ENCODE peak calls at places on chromosomes 4 and X, in nine cellular contexts. C is GM23338, O is stomach, Y is HCT116, D is breast epithelium, P is suprapubic skin, W is HL-60, L is sigmoid colon, J is transverse colon. S is an unnamed sample.

GRCh38 chr4:38983756-38984647 is 48.2 kb downstream of the TMEM156 start:
- DNase-seq in W (no peak), J (no peak), L (no peak), Y (no peak), C (no peak), D (no peak), O (no peak), P (no peak), S (no peak)

GRCh38 chrX:132957211-132958085 is 981 bp downstream of the HS6ST2 start:
- DNase-seq in J (peak), O (no peak), L (no peak), Y (no peak), D (no peak), P (no peak), C (peak), W (no peak), S (no peak)

GRCh38 chr4:21778702-21779101 is 169.9 kb downstream of the KCNIP4 start:
- DNase-seq in C (no peak), L (no peak), D (no peak), O (no peak), J (no peak), Y (no peak), P (no peak), W (no peak), S (no peak)

GRCh38 chr4:58286335-58286734 is 1176.2 kb upstream of the IGFBP7 start:
- DNase-seq in P (no peak), W (no peak), Y (no peak), C (no peak), J (no peak), O (no peak), L (no peak), D (no peak), S (no peak)

GRCh38 chr4:37665347-37666009 is 20.7 kb downstream of the RELL1 start:
- DNase-seq in C (no peak), J (peak), D (no peak), Y (no peak), O (no peak), L (no peak), P (no peak), W (no peak), S (no peak)

GRCh38 chr4:17186916-17187315 is 288.5 kb upstream of the LDB2 start:
- DNase-seq in D (no peak), L (no peak), W (no peak), Y (no peak), C (peak), O (no peak), P (no peak), J (no peak), S (no peak)

GRCh38 chr4:157739237-157739636 is 433.6 kb downstream of the GASK1B start:
- DNase-seq in J (no peak), P (no peak), D (no peak), O (no peak), Y (no peak), W (no peak), C (no peak), L (no peak), S (no peak)

GRCh38 chrX:22300130-22300529 is 27.4 kb downstream of the CBLL2 start:
- DNase-seq in P (no peak), J (no peak), D (no peak), Y (peak), L (peak), O (no peak), W (no peak), C (no peak), S (no peak)

GRCh38 chr4:138062929-138063328 is 179.2 kb downstream of the SLC7A11 start:
- DNase-seq in W (no peak), D (no peak), P (no peak), C (peak), Y (no peak), L (no peak), J (no peak), O (no peak), S (no peak)

GRCh38 chr4:187687701-187688100 is 307.9 kb upstream of the ZFP42 start:
- DNase-seq in J (no peak), Y (no peak), D (no peak), O (no peak), C (no peak), P (no peak), L (no peak), W (no peak), S (no peak)

GRCh38 chr4:138540056-138540800 is 298.1 kb upstream of the SLC7A11 start:
- DNase-seq in O (no peak), D (no peak), J (no peak), L (no peak), Y (no peak), W (no peak), C (no peak), P (no peak), S (peak)

GRCh38 chrX:123909498-123909897 is 49.6 kb downstream of the XIAP start:
- DNase-seq in W (peak), P (no peak), Y (no peak), L (no peak), O (no peak), J (no peak), D (no peak), C (no peak), S (peak)

GRCh38 chrX:63363788-63364187 is 12.7 kb upstream of the SPIN4 start:
- DNase-seq in P (no peak), D (no peak), C (no peak), L (no peak), Y (no peak), O (no peak), W (no peak), J (no peak), S (no peak)

GRCh38 chrX:153411255-153411987 is at the start of gene ZFP92:
- DNase-seq in D (no peak), J (peak), C (peak), O (peak), Y (no peak), W (no peak), P (no peak), L (no peak), S (no peak)

GRCh38 chr4:988726-989721 is 2.2 kb downstream of the IDUA start:
- DNase-seq in O (no peak), P (no peak), W (no peak), L (no peak), C (no peak), D (no peak), J (no peak), Y (no peak), S (no peak)

GRCh38 chr4:140626982-140627381 is 58.2 kb upstream of the UCP1 start:
- DNase-seq in W (no peak), O (no peak), J (no peak), D (no peak), C (no peak), L (no peak), Y (no peak), P (no peak), S (no peak)

GRCh38 chr4:6128221-6128871 is 72.0 kb downstream of the JAKMIP1 start:
- DNase-seq in D (no peak), Y (no peak), C (no peak), W (no peak), O (no peak), P (no peak), L (peak), J (no peak), S (no peak)

GRCh38 chrX:153702350-153703035 is 14.8 kb downstream of the SLC6A8 start:
- DNase-seq in P (no peak), C (no peak), W (no peak), Y (no peak), L (no peak), O (no peak), J (no peak), D (no peak), S (no peak)

GRCh38 chrX:7055386-7056137 is 92.0 kb upstream of the STS start:
- DNase-seq in L (no peak), Y (no peak), O (peak), C (no peak), J (peak), D (no peak), W (no peak), P (no peak), S (no peak)

GRCh38 chrX:44474410-44474809 is 68.2 kb downstream of the FUNDC1 start:
- DNase-seq in O (no peak), C (no peak), P (no peak), Y (no peak), D (peak), L (no peak), W (no peak), J (no peak), S (no peak)

GRCh38 chrX:20067709-20068315 is 48.9 kb downstream of the MAP7D2 start:
- DNase-seq in D (peak), J (peak), Y (peak), L (peak), C (peak), W (peak), P (peak), O (peak), S (no peak)
- TF ChIP-seq POLR2AphosphoS5 in D (no peak), J (no peak), Y (no peak), L (peak), C (no peak), W (no peak), P (no peak), O (peak), S (no peak)

GRCh38 chrX:102712967-102713677 is 874 bp downstream of the GPRASP2 start:
- DNase-seq in L (peak), C (peak), W (no peak), P (no peak), Y (no peak), O (peak), D (peak), J (peak), S (no peak)
- H3K27ac ChIP-seq in L (peak), C (no peak), W (no peak), P (peak), Y (no peak), O (peak), D (peak), J (peak), S (no peak)

GRCh38 chr4:128636906-128637305 is 172.6 kb upstream of the JADE1 start:
- DNase-seq in C (peak), P (no peak), J (no peak), O (no peak), W (no peak), D (no peak), L (no peak), Y (no peak), S (no peak)

GRCh38 chr4:128639586-128640270 is 169.8 kb upstream of the JADE1 start:
- DNase-seq in L (no peak), D (no peak), J (no peak), Y (no peak), W (no peak), C (no peak), P (no peak), O (no peak), S (no peak)

GRCh38 chr4:128633067-128633466 is 176.4 kb upstream of the JADE1 start:
- DNase-seq in J (no peak), D (no peak), O (no peak), L (no peak), C (no peak), W (no peak), P (no peak), Y (no peak), S (no peak)

GRCh38 chr4:128635939-128636551 is 173.5 kb upstream of the JADE1 start:
- DNase-seq in L (no peak), J (no peak), P (no peak), C (no peak), D (no peak), W (no peak), Y (no peak), O (no peak), S (no peak)

GRCh38 chr4:128635141-128635911 is 174.2 kb upstream of the JADE1 start:
- DNase-seq in J (peak), L (no peak), Y (no peak), P (no peak), D (no peak), C (no peak), W (no peak), O (peak), S (no peak)
- TF ChIP-seq POLR2AphosphoS5 in J (no peak), L (no peak), Y (no peak), P (no peak), D (peak), C (no peak), W (no peak), O (peak), S (no peak)

DNA sequence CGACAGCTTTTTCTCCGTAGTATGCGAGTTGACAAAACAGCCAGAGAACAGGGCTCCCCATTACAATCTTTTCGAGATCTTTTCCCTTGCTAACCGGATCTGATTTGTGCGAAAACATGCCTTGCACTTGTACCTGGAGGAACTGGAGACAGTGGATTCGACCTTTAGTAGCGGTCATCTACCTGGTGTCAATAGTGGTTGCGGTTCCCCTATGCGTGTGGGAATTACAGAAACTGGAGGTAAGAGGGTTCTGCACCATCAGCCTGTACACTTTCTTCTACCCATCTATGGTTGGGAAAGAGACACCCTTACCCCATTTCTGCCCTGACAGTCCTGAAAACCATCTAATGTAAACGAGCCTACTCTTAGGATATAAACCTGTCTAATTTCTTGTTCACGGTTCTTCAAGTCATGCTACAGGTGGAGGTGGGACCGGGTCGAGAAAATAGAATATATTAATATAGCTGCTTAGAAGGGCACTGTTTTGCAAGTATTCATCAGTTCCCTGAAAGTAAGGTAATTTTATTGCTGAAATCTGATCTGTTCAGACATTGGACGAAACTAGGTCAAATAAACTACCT is 734 bp downstream of the TMEM184C start:
- DNase-seq in D (no peak), C (no peak), J (no peak), Y (no peak), O (no peak), P (no peak), L (no peak), W (no peak), S (no peak)
- H3K27ac ChIP-seq in D (peak), C (peak), J (peak), Y (peak), O (peak), P (peak), L (peak), W (peak), S (no peak)

S was measured in SK-N-MC.